ENCODE peak calls at places on chromosomes 11 and 22, in nine cellular contexts. One of them, this sample, is unnamed.
A peak's percentile ranks its signal among the peaks of the same experiment; 100 is the strongest.

GRCh38 chr11:68970921-68971636 is 9.7 kb downstream of the MRGPRD start:
- DNase-seq in OCI-LY7: no peak
- DNase-seq in sigmoid colon: peak; percentile 36
- DNase-seq in stimulated activated naive CD4-positive, alpha-beta T cell: no peak
- DNase-seq in C1 segment of cervical spinal cord: no peak
- DNase-seq in GOT3: no peak
- DNase-seq in RWPE1: no peak
- DNase-seq in breast epithelium: no peak
- DNase-seq in NCI-H446 treated with DMSO at 0.1 percent for 48 hours: no peak
- DNase-seq in this sample: no peak

GRCh38 chr22:23531966-23532735 is 47.9 kb downstream of the IGLL1 start:
- DNase-seq in breast epithelium: no peak
- DNase-seq in C1 segment of cervical spinal cord: no peak
- DNase-seq in NCI-H446 treated with DMSO at 0.1 percent for 48 hours: no peak
- DNase-seq in GOT3: no peak
- DNase-seq in sigmoid colon: peak; percentile 46
- DNase-seq in OCI-LY7: no peak
- DNase-seq in RWPE1: no peak
- DNase-seq in stimulated activated naive CD4-positive, alpha-beta T cell: no peak
- DNase-seq in this sample: no peak

GRCh38 chr11:1494650-1495049 is 8.1 kb upstream of the MOB2 start:
- DNase-seq in sigmoid colon: no peak
- DNase-seq in C1 segment of cervical spinal cord: no peak
- DNase-seq in breast epithelium: no peak
- DNase-seq in OCI-LY7: no peak
- DNase-seq in stimulated activated naive CD4-positive, alpha-beta T cell: no peak
- DNase-seq in RWPE1: no peak
- DNase-seq in GOT3: no peak
- DNase-seq in NCI-H446 treated with DMSO at 0.1 percent for 48 hours: no peak
- DNase-seq in this sample: no peak

GRCh38 chr22:32327596-32328171 is 30.0 kb upstream of the RFPL3 start:
- DNase-seq in sigmoid colon: no peak
- DNase-seq in OCI-LY7: no peak
- DNase-seq in GOT3: no peak
- DNase-seq in breast epithelium: no peak
- DNase-seq in C1 segment of cervical spinal cord: no peak
- DNase-seq in NCI-H446 treated with DMSO at 0.1 percent for 48 hours: no peak
- DNase-seq in stimulated activated naive CD4-positive, alpha-beta T cell: no peak
- DNase-seq in RWPE1: no peak
- DNase-seq in this sample: no peak

GRCh38 chr22:44341431-44342346 is 28.9 kb upstream of the SHISAL1 start:
- DNase-seq in NCI-H446 treated with DMSO at 0.1 percent for 48 hours: no peak
- DNase-seq in sigmoid colon: peak; percentile 86
- DNase-seq in GOT3: no peak
- DNase-seq in stimulated activated naive CD4-positive, alpha-beta T cell: no peak
- DNase-seq in breast epithelium: no peak
- DNase-seq in OCI-LY7: no peak
- DNase-seq in C1 segment of cervical spinal cord: no peak
- DNase-seq in RWPE1: no peak
- DNase-seq in this sample: no peak

GRCh38 chr11:125062931-125063428 is at the start of gene SLC37A2:
- DNase-seq in C1 segment of cervical spinal cord: no peak
- DNase-seq in GOT3: no peak
- DNase-seq in breast epithelium: peak; percentile 51
- DNase-seq in sigmoid colon: peak; percentile 83
- DNase-seq in NCI-H446 treated with DMSO at 0.1 percent for 48 hours: no peak
- DNase-seq in RWPE1: peak; percentile 61
- DNase-seq in OCI-LY7: peak; percentile 60
- DNase-seq in stimulated activated naive CD4-positive, alpha-beta T cell: no peak
- DNase-seq in this sample: peak; percentile 81

GRCh38 chr22:27749597-27750225 is 51.8 kb downstream of the MN1 start:
- DNase-seq in GOT3: no peak
- DNase-seq in breast epithelium: no peak
- DNase-seq in sigmoid colon: peak; percentile 63
- DNase-seq in C1 segment of cervical spinal cord: no peak
- DNase-seq in stimulated activated naive CD4-positive, alpha-beta T cell: no peak
- DNase-seq in OCI-LY7: no peak
- DNase-seq in NCI-H446 treated with DMSO at 0.1 percent for 48 hours: no peak
- DNase-seq in RWPE1: no peak
- DNase-seq in this sample: peak; percentile 29

GRCh38 chr11:37572491-37573171 is 974.6 kb upstream of the RAG2 start:
- DNase-seq in OCI-LY7: no peak
- DNase-seq in sigmoid colon: no peak
- DNase-seq in C1 segment of cervical spinal cord: no peak
- DNase-seq in stimulated activated naive CD4-positive, alpha-beta T cell: no peak
- DNase-seq in RWPE1: no peak
- DNase-seq in GOT3: no peak
- DNase-seq in breast epithelium: no peak
- DNase-seq in NCI-H446 treated with DMSO at 0.1 percent for 48 hours: no peak
- DNase-seq in this sample: no peak

GRCh38 chr11:57777969-57778317 is 16.3 kb downstream of the CTNND1 start:
- DNase-seq in sigmoid colon: no peak
- DNase-seq in RWPE1: no peak
- DNase-seq in OCI-LY7: no peak
- DNase-seq in GOT3: no peak
- DNase-seq in C1 segment of cervical spinal cord: no peak
- DNase-seq in breast epithelium: no peak
- DNase-seq in stimulated activated naive CD4-positive, alpha-beta T cell: no peak
- DNase-seq in NCI-H446 treated with DMSO at 0.1 percent for 48 hours: no peak
- DNase-seq in this sample: peak; percentile 56

GRCh38 chr11:31940396-31941037 is 129.4 kb upstream of the PAX6 start:
- DNase-seq in C1 segment of cervical spinal cord: no peak
- DNase-seq in GOT3: no peak
- DNase-seq in sigmoid colon: no peak
- DNase-seq in stimulated activated naive CD4-positive, alpha-beta T cell: no peak
- DNase-seq in breast epithelium: no peak
- DNase-seq in NCI-H446 treated with DMSO at 0.1 percent for 48 hours: peak; percentile 67
- DNase-seq in RWPE1: no peak
- DNase-seq in OCI-LY7: no peak
- DNase-seq in this sample: no peak

GRCh38 chr11:126174816-126175215 is 36.6 kb downstream of the RPUSD4 start:
- DNase-seq in sigmoid colon: no peak
- DNase-seq in breast epithelium: no peak
- DNase-seq in stimulated activated naive CD4-positive, alpha-beta T cell: no peak
- DNase-seq in RWPE1: no peak
- DNase-seq in GOT3: no peak
- DNase-seq in NCI-H446 treated with DMSO at 0.1 percent for 48 hours: no peak
- DNase-seq in C1 segment of cervical spinal cord: no peak
- DNase-seq in OCI-LY7: no peak
- DNase-seq in this sample: no peak

GRCh38 chr11:121556937-121557336 is 104.2 kb upstream of the SORL1-AS1 start:
- DNase-seq in stimulated activated naive CD4-positive, alpha-beta T cell: no peak
- DNase-seq in RWPE1: no peak
- DNase-seq in breast epithelium: no peak
- DNase-seq in GOT3: no peak
- DNase-seq in C1 segment of cervical spinal cord: no peak
- DNase-seq in OCI-LY7: no peak
- DNase-seq in sigmoid colon: no peak
- DNase-seq in NCI-H446 treated with DMSO at 0.1 percent for 48 hours: no peak
- DNase-seq in this sample: no peak

GRCh38 chr11:78203184-78203583 is 14.5 kb downstream of the USP35 start:
- DNase-seq in sigmoid colon: peak; percentile 32
- DNase-seq in C1 segment of cervical spinal cord: no peak
- DNase-seq in RWPE1: no peak
- DNase-seq in stimulated activated naive CD4-positive, alpha-beta T cell: peak; percentile 67
- DNase-seq in OCI-LY7: no peak
- DNase-seq in GOT3: no peak
- DNase-seq in NCI-H446 treated with DMSO at 0.1 percent for 48 hours: no peak
- DNase-seq in breast epithelium: no peak
- DNase-seq in this sample: no peak

GRCh38 chr22:20479612-20480196 is 15.9 kb downstream of the KLHL22 start:
- DNase-seq in C1 segment of cervical spinal cord: no peak
- DNase-seq in sigmoid colon: no peak
- DNase-seq in GOT3: no peak
- DNase-seq in stimulated activated naive CD4-positive, alpha-beta T cell: no peak
- DNase-seq in OCI-LY7: no peak
- DNase-seq in RWPE1: no peak
- DNase-seq in NCI-H446 treated with DMSO at 0.1 percent for 48 hours: no peak
- DNase-seq in breast epithelium: no peak
- DNase-seq in this sample: no peak

GRCh38 chr11:102473543-102473942 is 21.0 kb upstream of the TMEM123 start:
- DNase-seq in RWPE1: no peak
- DNase-seq in C1 segment of cervical spinal cord: no peak
- DNase-seq in NCI-H446 treated with DMSO at 0.1 percent for 48 hours: no peak
- DNase-seq in GOT3: no peak
- DNase-seq in OCI-LY7: no peak
- DNase-seq in stimulated activated naive CD4-positive, alpha-beta T cell: peak; percentile 8
- DNase-seq in sigmoid colon: no peak
- DNase-seq in breast epithelium: no peak
- DNase-seq in this sample: no peak

GRCh38 chr11:62108017-62108750 is 15.6 kb upstream of the INCENP start:
- DNase-seq in breast epithelium: no peak
- DNase-seq in sigmoid colon: no peak
- DNase-seq in OCI-LY7: peak; percentile 74
- DNase-seq in stimulated activated naive CD4-positive, alpha-beta T cell: peak; percentile 5
- DNase-seq in NCI-H446 treated with DMSO at 0.1 percent for 48 hours: peak; percentile 57
- DNase-seq in GOT3: no peak
- DNase-seq in RWPE1: peak; percentile 59
- DNase-seq in C1 segment of cervical spinal cord: peak; percentile 54
- DNase-seq in this sample: peak; percentile 42

GRCh38 chr11:35047179-35047578 is 91.8 kb upstream of the CD44 start:
- DNase-seq in C1 segment of cervical spinal cord: no peak
- DNase-seq in OCI-LY7: peak; percentile 50
- DNase-seq in NCI-H446 treated with DMSO at 0.1 percent for 48 hours: no peak
- DNase-seq in breast epithelium: no peak
- DNase-seq in stimulated activated naive CD4-positive, alpha-beta T cell: peak; percentile 67
- DNase-seq in sigmoid colon: no peak
- DNase-seq in RWPE1: no peak
- DNase-seq in GOT3: no peak
- DNase-seq in this sample: no peak

GRCh38 chr22:48720662-48721393 is 1106.8 kb downstream of the BRD1 start:
- DNase-seq in breast epithelium: no peak
- DNase-seq in OCI-LY7: no peak
- DNase-seq in GOT3: no peak
- DNase-seq in sigmoid colon: peak; percentile 32
- DNase-seq in RWPE1: no peak
- DNase-seq in stimulated activated naive CD4-positive, alpha-beta T cell: no peak
- DNase-seq in NCI-H446 treated with DMSO at 0.1 percent for 48 hours: no peak
- DNase-seq in C1 segment of cervical spinal cord: no peak
- DNase-seq in this sample: no peak

GRCh38 chr11:64233913-64234839 is at the start of gene VEGFB:
- DNase-seq in stimulated activated naive CD4-positive, alpha-beta T cell: peak; percentile 73
- DNase-seq in OCI-LY7: peak; percentile 67
- DNase-seq in RWPE1: no peak
- DNase-seq in C1 segment of cervical spinal cord: no peak
- DNase-seq in breast epithelium: no peak
- DNase-seq in GOT3: no peak
- DNase-seq in NCI-H446 treated with DMSO at 0.1 percent for 48 hours: no peak
- DNase-seq in sigmoid colon: peak; percentile 91
- DNase-seq in this sample: peak; percentile 25

GRCh38 chr22:29152045-29152380 is 53.7 kb upstream of the EMID1 start:
- DNase-seq in NCI-H446 treated with DMSO at 0.1 percent for 48 hours: no peak
- DNase-seq in GOT3: no peak
- DNase-seq in C1 segment of cervical spinal cord: no peak
- DNase-seq in stimulated activated naive CD4-positive, alpha-beta T cell: no peak
- DNase-seq in RWPE1: no peak
- DNase-seq in breast epithelium: no peak
- DNase-seq in sigmoid colon: no peak
- DNase-seq in OCI-LY7: no peak
- DNase-seq in this sample: no peak

GRCh38 chr11:62370743-62371440 is 33.6 kb downstream of the ASRGL1 start:
- DNase-seq in stimulated activated naive CD4-positive, alpha-beta T cell: peak; percentile 34
- DNase-seq in breast epithelium: no peak
- DNase-seq in NCI-H446 treated with DMSO at 0.1 percent for 48 hours: no peak
- DNase-seq in C1 segment of cervical spinal cord: no peak
- DNase-seq in RWPE1: no peak
- DNase-seq in GOT3: no peak
- DNase-seq in sigmoid colon: no peak
- DNase-seq in OCI-LY7: no peak
- DNase-seq in this sample: no peak

GRCh38 chr22:48223488-48224190 is 1461.2 kb downstream of the TBC1D22A start:
- DNase-seq in sigmoid colon: no peak
- DNase-seq in stimulated activated naive CD4-positive, alpha-beta T cell: no peak
- DNase-seq in NCI-H446 treated with DMSO at 0.1 percent for 48 hours: no peak
- DNase-seq in GOT3: no peak
- DNase-seq in OCI-LY7: no peak
- DNase-seq in C1 segment of cervical spinal cord: peak; percentile 97
- DNase-seq in RWPE1: no peak
- DNase-seq in breast epithelium: no peak
- DNase-seq in this sample: no peak

GRCh38 chr11:35377262-35377661 is 42.1 kb downstream of the SLC1A2 start:
- DNase-seq in breast epithelium: no peak
- DNase-seq in GOT3: no peak
- DNase-seq in C1 segment of cervical spinal cord: no peak
- DNase-seq in OCI-LY7: no peak
- DNase-seq in sigmoid colon: no peak
- DNase-seq in NCI-H446 treated with DMSO at 0.1 percent for 48 hours: peak; percentile 28
- DNase-seq in stimulated activated naive CD4-positive, alpha-beta T cell: no peak
- DNase-seq in RWPE1: no peak
- DNase-seq in this sample: no peak

GRCh38 chr11:83864412-83865057 is 578.4 kb upstream of the CCDC90B start:
- DNase-seq in RWPE1: no peak
- DNase-seq in sigmoid colon: no peak
- DNase-seq in breast epithelium: no peak
- DNase-seq in stimulated activated naive CD4-positive, alpha-beta T cell: no peak
- DNase-seq in C1 segment of cervical spinal cord: no peak
- DNase-seq in OCI-LY7: no peak
- DNase-seq in NCI-H446 treated with DMSO at 0.1 percent for 48 hours: no peak
- DNase-seq in GOT3: no peak
- DNase-seq in this sample: peak; percentile 32

GRCh38 chr11:93143186-93143585 is 54.6 kb downstream of the SLC36A4 start:
- DNase-seq in sigmoid colon: no peak
- DNase-seq in NCI-H446 treated with DMSO at 0.1 percent for 48 hours: no peak
- DNase-seq in C1 segment of cervical spinal cord: no peak
- DNase-seq in RWPE1: no peak
- DNase-seq in breast epithelium: no peak
- DNase-seq in OCI-LY7: no peak
- DNase-seq in GOT3: no peak
- DNase-seq in stimulated activated naive CD4-positive, alpha-beta T cell: no peak
- DNase-seq in this sample: no peak

GRCh38 chr11:46930089-46930488 is 6.5 kb upstream of the CSTPP1 start:
- DNase-seq in sigmoid colon: no peak
- DNase-seq in RWPE1: no peak
- DNase-seq in breast epithelium: no peak
- DNase-seq in stimulated activated naive CD4-positive, alpha-beta T cell: no peak
- DNase-seq in NCI-H446 treated with DMSO at 0.1 percent for 48 hours: no peak
- DNase-seq in GOT3: no peak
- DNase-seq in C1 segment of cervical spinal cord: no peak
- DNase-seq in OCI-LY7: no peak
- DNase-seq in this sample: peak; percentile 51

GRCh38 chr11:86800076-86800955 is at the start of gene PRSS23:
- DNase-seq in NCI-H446 treated with DMSO at 0.1 percent for 48 hours: no peak
- DNase-seq in OCI-LY7: no peak
- DNase-seq in sigmoid colon: peak; percentile 88
- DNase-seq in GOT3: no peak
- DNase-seq in stimulated activated naive CD4-positive, alpha-beta T cell: no peak
- DNase-seq in C1 segment of cervical spinal cord: peak; percentile 28
- DNase-seq in RWPE1: peak; percentile 65
- DNase-seq in breast epithelium: no peak
- DNase-seq in this sample: peak; percentile 57

GRCh38 chr22:45769569-45770210 is 98.1 kb downstream of the ATXN10 start:
- DNase-seq in breast epithelium: no peak
- DNase-seq in GOT3: no peak
- DNase-seq in stimulated activated naive CD4-positive, alpha-beta T cell: no peak
- DNase-seq in sigmoid colon: no peak
- DNase-seq in RWPE1: no peak
- DNase-seq in C1 segment of cervical spinal cord: no peak
- DNase-seq in OCI-LY7: peak; percentile 39
- DNase-seq in NCI-H446 treated with DMSO at 0.1 percent for 48 hours: no peak
- DNase-seq in this sample: no peak

GRCh38 chr11:35087648-35088047 is 51.3 kb upstream of the CD44 start:
- DNase-seq in GOT3: no peak
- DNase-seq in OCI-LY7: no peak
- DNase-seq in RWPE1: no peak
- DNase-seq in C1 segment of cervical spinal cord: no peak
- DNase-seq in NCI-H446 treated with DMSO at 0.1 percent for 48 hours: no peak
- DNase-seq in breast epithelium: no peak
- DNase-seq in sigmoid colon: no peak
- DNase-seq in stimulated activated naive CD4-positive, alpha-beta T cell: no peak
- DNase-seq in this sample: no peak

GRCh38 chr11:1202776-1203504 is 19.9 kb upstream of the MUC5B start:
- DNase-seq in sigmoid colon: peak; percentile 66
- DNase-seq in RWPE1: peak; percentile 73
- DNase-seq in GOT3: no peak
- DNase-seq in breast epithelium: no peak
- DNase-seq in OCI-LY7: peak; percentile 55
- DNase-seq in C1 segment of cervical spinal cord: no peak
- DNase-seq in stimulated activated naive CD4-positive, alpha-beta T cell: peak; percentile 36
- DNase-seq in NCI-H446 treated with DMSO at 0.1 percent for 48 hours: no peak
- DNase-seq in this sample: peak; percentile 20